ENCODE peak calls at places on chromosomes 11 and 22, in seven cellular contexts. L is type B pancreatic cell; Z is LoVo; X is kidney epithelial cell; H is stimulated activated CD4-positive, alpha-beta T cell treated with anti-CD3 and anti-CD28 coated beads, TNF-alpha, amount 100 ng/mL, for 4 hours; E is renal cortical epithelial cell; T is thoracic aorta. Y is an unnamed sample.
A peak's percentile ranks its signal among the peaks of the same experiment; 100 is the strongest.

GRCh38 chr11:66478823-66479740 is 1.2 kb upstream of the DPP3 start:
- DNase-seq in X (no peak), Z (peak; percentile 31), T (no peak), L (no peak), H (no peak), E (peak; percentile 59), Y (peak; percentile 70)

GRCh38 chr22:42716649-42717127 is 4.0 kb downstream of the A4GALT start:
- DNase-seq in H (no peak), E (no peak), X (no peak), L (no peak), Z (no peak), T (no peak), Y (no peak)

GRCh38 chr22:26656896-26657851 is at the start of gene MIAT:
- DNase-seq in Z (no peak), L (no peak), H (peak; percentile 44), E (no peak), X (no peak), T (no peak), Y (no peak)

GRCh38 chr11:118106789-118107335 is 20.1 kb upstream of the SMIM35 start:
- DNase-seq in L (no peak), Z (peak; percentile 14), T (no peak), X (peak; percentile 5), E (peak; percentile 85), H (no peak), Y (peak; percentile 29)

GRCh38 chr22:48894064-48894671 is 933.5 kb downstream of the BRD1 start:
- DNase-seq in X (no peak), Z (no peak), H (no peak), E (no peak), T (no peak), L (peak; percentile 65), Y (no peak)

GRCh38 chr11:130457909-130458729 is 9.7 kb downstream of the ADAMTS15 start:
- DNase-seq in L (no peak), Z (no peak), X (no peak), H (no peak), T (no peak), E (no peak), Y (no peak)

GRCh38 chr11:41784513-41785335 is 325.3 kb upstream of the LRRC4C start:
- DNase-seq in H (no peak), Z (peak; percentile 67), X (peak; percentile 78), T (no peak), E (peak; percentile 86), L (no peak), Y (peak; percentile 93)

GRCh38 chr11:104191124-104191523 is 27.2 kb upstream of the PDGFD start:
- DNase-seq in E (no peak), T (no peak), H (no peak), L (no peak), Z (no peak), X (no peak), Y (no peak)

GRCh38 chr11:112157274-112157766 is 6.6 kb downstream of the IL18 start:
- DNase-seq in T (peak; percentile 31), L (no peak), X (peak; percentile 100), E (peak; percentile 100), Z (peak; percentile 93), H (no peak), Y (peak; percentile 86)

GRCh38 chr11:60957188-60957587 is 5.2 kb upstream of the SLC15A3 start:
- DNase-seq in X (no peak), E (no peak), L (no peak), H (no peak), Z (no peak), T (no peak), Y (no peak)

GRCh38 chr11:62536301-62536957 is 10.2 kb downstream of the AHNAK start:
- DNase-seq in L (no peak), E (no peak), X (no peak), T (no peak), Z (no peak), H (no peak), Y (no peak)

GRCh38 chr22:46589871-46590271 is 30.3 kb upstream of the GRAMD4 start:
- DNase-seq in H (no peak), Z (no peak), T (no peak), X (no peak), L (no peak), E (no peak), Y (no peak)

GRCh38 chr11:31815743-31816466 is 4.8 kb upstream of the PAX6 start:
- DNase-seq in Z (no peak), X (no peak), L (no peak), E (no peak), H (no peak), T (no peak), Y (no peak)

GRCh38 chr11:4546876-4547275 is 1.9 kb downstream of the OR52M1 start:
- DNase-seq in L (no peak), Z (peak; percentile 4), E (peak; percentile 92), H (no peak), X (no peak), T (no peak), Y (no peak)

GRCh38 chr11:75536786-75537629 is 11.3 kb upstream of the GDPD5 start:
- DNase-seq in H (no peak), T (no peak), Z (no peak), E (peak; percentile 35), L (no peak), X (no peak), Y (peak; percentile 69)

GRCh38 chr11:98862169-98862568 is 158.6 kb upstream of the CNTN5 start:
- DNase-seq in E (no peak), L (no peak), T (no peak), H (no peak), X (no peak), Z (no peak), Y (no peak)

GRCh38 chr11:126602993-126603392 is 247.5 kb downstream of the ST3GAL4 start:
- DNase-seq in T (no peak), Z (no peak), X (no peak), L (no peak), H (no peak), E (no peak), Y (no peak)

GRCh38 chr11:92224394-92225205 is at the start of gene FAT3:
- DNase-seq in Z (no peak), L (peak; percentile 87), E (no peak), H (no peak), X (no peak), T (no peak), Y (no peak)

GRCh38 chr22:44683881-44684280 is 18.1 kb upstream of the PRR5 start:
- DNase-seq in E (no peak), T (no peak), X (no peak), H (no peak), L (no peak), Z (no peak), Y (no peak)

Y was measured in HT-29.